ENCODE peak calls at places on chromosomes 6 and 20, in six cellular contexts. N is CD8-positive, alpha-beta T cell; J is CD4-positive, CD25-positive, alpha-beta regulatory T cell; P is hepatocyte; X is pancreas; O is right cardiac atrium. R is an unnamed sample.

GRCh38 chr20:12965880-12966270 is 42.9 kb upstream of the SPTLC3 start:
- DNase-seq in N (no peak), P (no peak), J (no peak), O (no peak), X (no peak), R (no peak)

GRCh38 chr20:57616143-57616951 is 3.9 kb downstream of the ZBP1 start:
- DNase-seq in N (peak; percentile 47), O (no peak), P (no peak), J (no peak), X (peak; percentile 13), R (peak; percentile 11)

GRCh38 chr20:17761612-17762011 is 61.8 kb downstream of the BANF2 start:
- DNase-seq in J (no peak), P (no peak), X (no peak), N (no peak), O (no peak), R (no peak)

GRCh38 chr6:4017847-4018193 is 61.1 kb downstream of the FAM217A start:
- DNase-seq in X (no peak), O (no peak), J (no peak), P (peak; percentile 30), N (no peak), R (no peak)

GRCh38 chr6:96522469-96523009 is 933 bp downstream of the UFL1 start:
- DNase-seq in J (no peak), O (no peak), P (peak; percentile 5), N (no peak), X (no peak), R (no peak)

GRCh38 chr6:47111685-47112084 is 69.6 kb upstream of the ADGRF1 start:
- DNase-seq in X (peak; percentile 22), N (no peak), O (no peak), J (no peak), P (peak; percentile 35), R (no peak)

GRCh38 chr6:90502866-90503407 is 83.9 kb downstream of the MAP3K7 start:
- DNase-seq in O (no peak), P (peak; percentile 52), J (no peak), X (no peak), N (no peak), R (no peak)

GRCh38 chr6:44842616-44843015 is 455.1 kb downstream of the CDC5L start:
- DNase-seq in O (no peak), X (no peak), J (no peak), N (no peak), P (no peak), R (no peak)

GRCh38 chr6:98832282-98833100 is 1.9 kb upstream of the POU3F2 start:
- DNase-seq in J (no peak), P (peak; percentile 32), N (no peak), X (peak; percentile 13), O (no peak), R (no peak)

GRCh38 chr20:62685781-62686555 is 22.7 kb upstream of the NTSR1 start:
- DNase-seq in P (peak; percentile 35), J (no peak), O (no peak), N (no peak), X (peak; percentile 34), R (peak; percentile 77)

GRCh38 chr6:169779896-169780295 is 28.5 kb downstream of the ERMARD start:
- DNase-seq in O (no peak), N (no peak), P (no peak), J (no peak), X (no peak), R (no peak)

GRCh38 chr6:98687776-98688175 is 146.6 kb upstream of the POU3F2 start:
- DNase-seq in J (no peak), N (no peak), O (no peak), X (no peak), P (no peak), R (no peak)

GRCh38 chr20:47749367-47749766 is 35.9 kb downstream of the SULF2 start:
- DNase-seq in J (no peak), N (no peak), X (no peak), P (no peak), O (peak; percentile 63), R (no peak)

GRCh38 chr20:34124469-34125249 is 12.6 kb upstream of the EIF2S2 start:
- DNase-seq in N (no peak), J (no peak), O (no peak), X (no peak), P (no peak), R (no peak)

GRCh38 chr6:148272084-148272483 is 70.6 kb upstream of the SASH1 start:
- DNase-seq in P (peak; percentile 40), J (no peak), O (no peak), N (no peak), X (no peak), R (no peak)

GRCh38 chr20:25282034-25282781 is 34.3 kb downstream of the PYGB start:
- DNase-seq in J (no peak), P (no peak), N (no peak), O (no peak), X (peak; percentile 9), R (no peak)

GRCh38 chr20:25178563-25179438 is 16.7 kb upstream of the ENTPD6 start:
- DNase-seq in O (peak; percentile 54), X (no peak), N (no peak), P (peak; percentile 62), J (no peak), R (no peak)

GRCh38 chr6:56430629-56431600 is 183.5 kb upstream of the COL21A1 start:
- DNase-seq in P (no peak), X (no peak), O (no peak), J (no peak), N (no peak), R (no peak)

GRCh38 chr6:21804941-21805610 is 211.5 kb downstream of the SOX4 start:
- DNase-seq in J (no peak), P (no peak), O (no peak), X (no peak), N (no peak), R (no peak)
- H3K4me1 ChIP-seq in J (no peaks in the 10 kb centered on the region), P (peaks cover 20% of the 10 kb centered on the region), O (peaks cover 9% of the 10 kb centered on the region), X (no peaks in the 10 kb centered on the region), N (no peaks in the 10 kb centered on the region), R (no peaks in the 10 kb centered on the region)

GRCh38 chr6:64049736-64050135 is 414.1 kb downstream of the PHF3 start:
- DNase-seq in O (no peak), X (no peak), P (no peak), N (no peak), J (no peak), R (no peak)
- H3K4me1 ChIP-seq in O (no peaks in the 10 kb centered on the region), X (no peaks in the 10 kb centered on the region), P (no peaks in the 10 kb centered on the region), N (no peaks in the 10 kb centered on the region), J (no peaks in the 10 kb centered on the region), R (no peaks in the 10 kb centered on the region)

GRCh38 chr6:14082287-14082686 is 35.3 kb upstream of the CD83 start:
- DNase-seq in P (no peak), O (no peak), X (no peak), J (no peak), N (no peak), R (no peak)
- H3K4me1 ChIP-seq in P (no peaks in the 10 kb centered on the region), O (no peaks in the 10 kb centered on the region), X (no peaks in the 10 kb centered on the region), J (no peaks in the 10 kb centered on the region), N (no peaks in the 10 kb centered on the region), R (no peaks in the 10 kb centered on the region)

GRCh38 chr6:109091314-109092009 is 3.2 kb downstream of the SESN1 start:
- DNase-seq in O (no peak), X (no peak), P (no peak), N (no peak), J (no peak), R (no peak)

GRCh38 chr6:109082178-109082577 is 12.5 kb downstream of the SESN1 start:
- DNase-seq in O (no peak), N (no peak), J (no peak), P (no peak), X (no peak), R (no peak)

GRCh38 chr6:109083657-109084056 is 11.0 kb downstream of the SESN1 start:
- DNase-seq in X (no peak), O (no peak), P (no peak), J (no peak), N (no peak), R (no peak)

GRCh38 chr6:109092074-109092473 is 2.6 kb downstream of the SESN1 start:
- DNase-seq in O (no peak), P (no peak), J (no peak), X (no peak), N (no peak), R (no peak)

GRCh38 chr6:109087661-109088264 is 6.9 kb downstream of the SESN1 start:
- DNase-seq in J (no peak), O (no peak), N (no peak), X (no peak), P (no peak), R (no peak)
- H3K4me1 ChIP-seq in J (peaks cover 18% of the 10 kb centered on the region), O (peaks cover 5% of the 10 kb centered on the region), N (peaks cover 12% of the 10 kb centered on the region), X (no peaks in the 10 kb centered on the region), P (peaks cover 4% of the 10 kb centered on the region), R (peaks cover 3% of the 10 kb centered on the region)

DNA sequence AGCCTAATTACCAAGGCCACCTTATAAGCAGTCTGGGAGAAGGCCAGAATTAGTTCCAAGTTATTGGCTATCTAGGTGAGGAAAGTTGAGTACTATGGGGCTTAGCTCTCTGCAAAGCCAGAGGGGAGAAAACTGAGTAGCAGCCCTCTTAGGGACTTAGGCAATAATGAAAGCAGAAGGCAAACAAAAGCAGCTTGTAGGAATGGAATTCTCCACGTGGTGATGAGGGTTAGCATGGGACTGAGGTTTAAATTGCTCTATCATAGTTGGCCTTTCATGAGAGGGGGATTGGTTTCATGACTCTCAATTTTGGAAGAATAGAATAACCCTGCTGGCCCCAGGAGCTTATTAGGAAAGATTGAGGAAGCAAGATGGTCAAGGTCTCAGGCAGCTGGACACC is 7.0 kb upstream of the UBE2J1 start:
- DNase-seq in O (no peak), P (no peak), J (no peak), N (no peak), X (no peak), R (no peak)
- H3K4me1 ChIP-seq in O (no peaks in the 10 kb centered on the region), P (no peaks in the 10 kb centered on the region), J (peaks cover 15% of the 10 kb centered on the region), N (peaks cover 22% of the 10 kb centered on the region), X (no peaks in the 10 kb centered on the region), R (no peaks in the 10 kb centered on the region)

GRCh38 chr6:137827411-137827940 is 39.6 kb upstream of the TNFAIP3 start:
- DNase-seq in P (no peak), X (no peak), J (no peak), O (no peak), N (no peak), R (no peak)
- H3K4me1 ChIP-seq in P (no peaks in the 10 kb centered on the region), X (no peaks in the 10 kb centered on the region), J (peaks cover 84% of the 10 kb centered on the region), O (peaks cover 1% of the 10 kb centered on the region), N (peaks cover 43% of the 10 kb centered on the region), R (no peaks in the 10 kb centered on the region)

DNA sequence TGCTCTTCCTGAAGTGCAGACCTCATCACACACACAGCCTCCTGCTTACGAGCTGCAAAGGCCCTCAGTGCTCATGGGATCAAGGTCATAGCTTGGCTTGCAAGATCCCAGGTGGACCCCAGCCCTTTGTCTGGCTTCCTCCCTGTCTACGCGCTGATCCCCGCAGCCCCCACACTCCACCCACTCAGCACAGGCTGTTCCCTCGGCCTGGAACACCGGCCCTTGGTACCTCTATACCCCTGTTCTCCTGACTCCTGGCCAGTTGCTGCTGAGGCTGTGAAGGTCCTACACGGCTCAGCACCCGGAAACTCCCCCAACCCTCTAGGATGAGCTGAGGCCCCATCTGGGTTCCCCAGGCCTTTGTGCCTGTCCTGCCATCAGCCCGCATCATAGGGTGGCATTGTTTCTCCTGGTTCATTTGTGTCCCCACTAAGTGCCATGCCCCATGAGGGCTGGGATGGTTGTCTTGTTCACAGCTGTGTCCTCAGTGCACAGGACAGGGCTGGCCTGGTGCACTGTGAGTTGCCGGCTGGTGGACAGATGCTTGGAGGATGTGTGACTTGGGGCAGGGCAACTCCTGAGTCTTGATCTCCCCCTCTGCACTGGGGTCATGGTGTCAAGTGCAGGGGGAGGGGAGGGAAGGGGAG is 57.0 kb downstream of the ADNP start:
- DNase-seq in X (no peak), N (no peak), P (no peak), O (no peak), J (no peak), R (peak; percentile 37)
- H3K4me1 ChIP-seq in X (no peaks in the 10 kb centered on the region), N (no peaks in the 10 kb centered on the region), P (peaks cover 17% of the 10 kb centered on the region), O (no peaks in the 10 kb centered on the region), J (no peaks in the 10 kb centered on the region), R (no peaks in the 10 kb centered on the region)

GRCh38 chr6:14713966-14714631 is 531.8 kb upstream of the JARID2 start:
- DNase-seq in X (no peak), J (no peak), N (no peak), O (no peak), P (no peak), R (no peak)
- H3K4me1 ChIP-seq in X (no peaks in the 10 kb centered on the region), J (no peaks in the 10 kb centered on the region), N (peaks cover 11% of the 10 kb centered on the region), O (peaks cover 6% of the 10 kb centered on the region), P (no peaks in the 10 kb centered on the region), R (no peaks in the 10 kb centered on the region)